ENCODE peak calls at places on chromosome 10, in nine cellular contexts. One of them, this sample, is unnamed.

GRCh38 chr10:123995461-123996131 is 97.8 kb downstream of the CHST15 start:
- DNase-seq in ascending aorta: peak; percentile 80
- DNase-seq in transverse colon: peak; percentile 58
- DNase-seq in uterus: peak; percentile 56
- DNase-seq in upper lobe of right lung: peak; percentile 75
- DNase-seq in endodermal cell: peak; percentile 94
- DNase-seq in brain microvascular endothelial cell: peak; percentile 88
- DNase-seq in CD4-positive, alpha-beta T cell: peak; percentile 17
- DNase-seq in cardiac muscle cell: peak; percentile 87
- DNase-seq in this sample: peak; percentile 33

GRCh38 chr10:75396861-75397570 is 4.5 kb downstream of the ZNF503 start:
- DNase-seq in ascending aorta: no peak
- DNase-seq in transverse colon: peak; percentile 20
- DNase-seq in cardiac muscle cell: peak; percentile 44
- DNase-seq in endodermal cell: no peak
- DNase-seq in upper lobe of right lung: peak; percentile 78
- DNase-seq in uterus: peak; percentile 36
- DNase-seq in CD4-positive, alpha-beta T cell: no peak
- DNase-seq in brain microvascular endothelial cell: no peak
- DNase-seq in this sample: no peak

GRCh38 chr10:32163774-32164148 is 107.5 kb upstream of the KIF5B start:
- DNase-seq in CD4-positive, alpha-beta T cell: no peak
- DNase-seq in cardiac muscle cell: no peak
- DNase-seq in brain microvascular endothelial cell: no peak
- DNase-seq in uterus: no peak
- DNase-seq in ascending aorta: no peak
- DNase-seq in endodermal cell: no peak
- DNase-seq in transverse colon: peak; percentile 57
- DNase-seq in upper lobe of right lung: no peak
- DNase-seq in this sample: no peak

GRCh38 chr10:99375444-99375843 is 46.3 kb downstream of the CNNM1 start:
- DNase-seq in CD4-positive, alpha-beta T cell: no peak
- DNase-seq in ascending aorta: no peak
- DNase-seq in transverse colon: no peak
- DNase-seq in brain microvascular endothelial cell: no peak
- DNase-seq in uterus: no peak
- DNase-seq in cardiac muscle cell: no peak
- DNase-seq in upper lobe of right lung: no peak
- DNase-seq in endodermal cell: no peak
- DNase-seq in this sample: no peak

GRCh38 chr10:130762481-130762880 is 549.0 kb downstream of the TCERG1L start:
- DNase-seq in ascending aorta: no peak
- DNase-seq in transverse colon: no peak
- DNase-seq in cardiac muscle cell: no peak
- DNase-seq in CD4-positive, alpha-beta T cell: no peak
- DNase-seq in upper lobe of right lung: peak; percentile 38
- DNase-seq in uterus: no peak
- DNase-seq in endodermal cell: no peak
- DNase-seq in brain microvascular endothelial cell: no peak
- DNase-seq in this sample: no peak

GRCh38 chr10:93926613-93927012 is 32.8 kb downstream of the SLC35G1 start:
- DNase-seq in brain microvascular endothelial cell: no peak
- DNase-seq in ascending aorta: no peak
- DNase-seq in transverse colon: no peak
- DNase-seq in cardiac muscle cell: no peak
- DNase-seq in CD4-positive, alpha-beta T cell: no peak
- DNase-seq in upper lobe of right lung: no peak
- DNase-seq in endodermal cell: no peak
- DNase-seq in uterus: no peak
- DNase-seq in this sample: no peak

GRCh38 chr10:77926566-77927342 is at the start of gene DLG5:
- DNase-seq in cardiac muscle cell: peak; percentile 76
- DNase-seq in transverse colon: peak; percentile 75
- DNase-seq in CD4-positive, alpha-beta T cell: no peak
- DNase-seq in endodermal cell: peak; percentile 81
- DNase-seq in upper lobe of right lung: peak; percentile 88
- DNase-seq in uterus: peak; percentile 75
- DNase-seq in brain microvascular endothelial cell: no peak
- DNase-seq in ascending aorta: peak; percentile 82
- DNase-seq in this sample: peak; percentile 44

GRCh38 chr10:21399392-21400015 is 126.0 kb downstream of the SKIDA1 start:
- DNase-seq in upper lobe of right lung: no peak
- DNase-seq in uterus: peak; percentile 15
- DNase-seq in endodermal cell: no peak
- DNase-seq in brain microvascular endothelial cell: peak; percentile 94
- DNase-seq in transverse colon: no peak
- DNase-seq in CD4-positive, alpha-beta T cell: no peak
- DNase-seq in ascending aorta: no peak
- DNase-seq in cardiac muscle cell: peak; percentile 93
- DNase-seq in this sample: no peak

GRCh38 chr10:92691042-92691590 is 1.4 kb downstream of the HHEX start:
- DNase-seq in uterus: no peak
- DNase-seq in upper lobe of right lung: no peak
- DNase-seq in transverse colon: no peak
- DNase-seq in CD4-positive, alpha-beta T cell: no peak
- DNase-seq in ascending aorta: no peak
- DNase-seq in endodermal cell: peak; percentile 67
- DNase-seq in brain microvascular endothelial cell: no peak
- DNase-seq in cardiac muscle cell: no peak
- DNase-seq in this sample: peak; percentile 32

GRCh38 chr10:68550747-68551411 is 9.3 kb upstream of the TET1 start:
- DNase-seq in transverse colon: peak; percentile 60
- DNase-seq in brain microvascular endothelial cell: peak; percentile 72
- DNase-seq in ascending aorta: peak; percentile 69
- DNase-seq in CD4-positive, alpha-beta T cell: no peak
- DNase-seq in uterus: peak; percentile 48
- DNase-seq in cardiac muscle cell: peak; percentile 89
- DNase-seq in upper lobe of right lung: no peak
- DNase-seq in endodermal cell: peak; percentile 88
- DNase-seq in this sample: no peak

GRCh38 chr10:15295540-15296325 is 75.4 kb downstream of the FAM171A1 start:
- DNase-seq in cardiac muscle cell: no peak
- DNase-seq in brain microvascular endothelial cell: no peak
- DNase-seq in upper lobe of right lung: no peak
- DNase-seq in CD4-positive, alpha-beta T cell: no peak
- DNase-seq in endodermal cell: peak; percentile 35
- DNase-seq in uterus: no peak
- DNase-seq in ascending aorta: no peak
- DNase-seq in transverse colon: no peak
- DNase-seq in this sample: no peak

GRCh38 chr10:111600772-111601171 is 523.9 kb downstream of the ADRA2A start:
- DNase-seq in transverse colon: peak; percentile 50
- DNase-seq in upper lobe of right lung: no peak
- DNase-seq in brain microvascular endothelial cell: no peak
- DNase-seq in ascending aorta: no peak
- DNase-seq in endodermal cell: peak; percentile 63
- DNase-seq in CD4-positive, alpha-beta T cell: no peak
- DNase-seq in cardiac muscle cell: no peak
- DNase-seq in uterus: no peak
- DNase-seq in this sample: no peak

DNA sequence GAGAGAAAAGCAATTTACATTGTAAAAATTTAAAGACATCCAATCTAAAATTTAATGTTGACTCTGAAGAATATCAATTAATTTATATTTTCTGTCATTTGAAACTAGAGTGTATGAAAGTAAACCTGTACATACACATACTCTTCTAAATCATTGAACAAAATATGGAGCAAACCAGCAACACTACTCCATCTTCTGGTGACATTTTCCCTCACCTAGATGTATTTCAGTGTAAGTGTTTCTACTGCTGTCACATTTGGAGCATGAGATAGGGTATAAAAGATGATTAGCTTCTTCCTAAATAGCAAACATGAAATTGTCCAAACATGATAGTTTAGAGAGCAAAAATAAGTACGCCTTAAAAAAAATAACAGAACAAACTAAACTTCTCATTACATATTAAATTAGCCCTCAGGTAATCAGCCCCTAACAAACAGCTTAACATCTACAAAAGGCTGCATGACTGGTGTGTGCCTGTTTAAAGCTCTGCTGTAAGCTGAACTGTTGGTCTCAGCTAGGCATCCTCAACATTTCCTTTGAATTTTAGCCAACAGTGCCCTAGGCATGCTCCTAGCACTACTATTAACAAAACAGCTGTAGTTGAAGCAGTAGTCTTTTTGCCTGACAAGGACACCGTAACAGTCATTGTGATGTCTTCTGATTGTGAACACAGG is 189.8 kb downstream of the CTNNA3 start:
- DNase-seq in transverse colon: no peak
- DNase-seq in brain microvascular endothelial cell: no peak
- DNase-seq in uterus: no peak
- DNase-seq in endodermal cell: no peak
- DNase-seq in cardiac muscle cell: no peak
- DNase-seq in upper lobe of right lung: no peak
- DNase-seq in ascending aorta: no peak
- DNase-seq in CD4-positive, alpha-beta T cell: no peak
- DNase-seq in this sample: no peak
- TF ChIP-seq CTCF in transverse colon: no peak
- TF ChIP-seq CTCF in brain microvascular endothelial cell: no peak
- TF ChIP-seq CTCF in uterus: no peak
- TF ChIP-seq CTCF in endodermal cell: no peak
- TF ChIP-seq CTCF in cardiac muscle cell: no peak
- TF ChIP-seq CTCF in upper lobe of right lung: no peak
- TF ChIP-seq CTCF in ascending aorta: no peak
- TF ChIP-seq CTCF in CD4-positive, alpha-beta T cell: no peak
- TF ChIP-seq CTCF in this sample: no peak

DNA sequence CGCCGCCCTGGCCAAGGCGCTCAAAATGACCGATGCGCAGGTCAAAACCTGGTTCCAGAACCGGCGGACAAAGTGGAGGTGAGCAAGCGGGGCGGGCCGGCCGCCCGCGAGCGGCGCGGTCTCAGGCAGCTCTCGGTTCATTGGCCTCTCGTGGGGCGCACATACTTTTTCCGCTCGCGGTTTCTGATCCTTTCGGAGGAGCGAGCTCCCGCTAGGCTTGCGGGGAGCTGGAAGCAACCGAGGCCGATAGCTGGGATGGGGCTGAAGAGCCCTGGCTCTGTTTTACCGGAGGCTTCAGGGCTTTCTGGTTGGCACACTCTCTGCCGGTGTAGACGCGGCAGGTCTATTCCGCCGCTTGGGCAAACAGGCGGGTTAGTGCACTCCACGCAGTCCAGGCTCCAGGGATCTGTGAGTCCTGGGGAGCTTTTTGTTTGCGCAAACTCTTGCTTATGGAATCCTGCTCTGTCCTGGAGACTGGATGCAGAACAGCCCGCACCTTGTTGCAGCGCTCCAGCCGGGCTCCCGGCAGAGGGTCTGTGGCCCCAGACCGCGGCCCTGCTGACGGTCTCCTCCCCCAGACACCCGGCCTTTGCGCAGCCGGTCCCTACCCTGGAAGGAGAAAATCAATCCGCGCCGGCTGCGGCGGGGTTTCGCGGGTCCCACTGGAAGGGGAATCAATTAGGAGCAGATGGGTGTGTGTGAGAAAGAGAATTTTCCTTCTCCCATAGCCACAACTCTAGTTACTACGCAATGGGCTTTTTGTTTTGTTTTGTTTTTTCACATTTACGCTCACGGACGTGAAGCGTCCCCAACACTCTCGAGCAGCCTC is 3.4 kb downstream of the TLX1 start:
- DNase-seq in cardiac muscle cell: no peak
- DNase-seq in endodermal cell: peak; percentile 71
- DNase-seq in brain microvascular endothelial cell: no peak
- DNase-seq in upper lobe of right lung: no peak
- DNase-seq in transverse colon: no peak
- DNase-seq in uterus: no peak
- DNase-seq in CD4-positive, alpha-beta T cell: no peak
- DNase-seq in ascending aorta: no peak
- DNase-seq in this sample: no peak
- H3K27me3 ChIP-seq in cardiac muscle cell: peaks cover 100% of the 10 kb centered on the region
- H3K27me3 ChIP-seq in endodermal cell: peaks cover 100% of the 10 kb centered on the region
- H3K27me3 ChIP-seq in brain microvascular endothelial cell: peaks cover 100% of the 10 kb centered on the region
- H3K27me3 ChIP-seq in upper lobe of right lung: peaks cover 99% of the 10 kb centered on the region
- H3K27me3 ChIP-seq in transverse colon: peaks cover 100% of the 10 kb centered on the region
- H3K27me3 ChIP-seq in uterus: peaks cover 24% of the 10 kb centered on the region
- H3K27me3 ChIP-seq in CD4-positive, alpha-beta T cell: peaks cover 99% of the 10 kb centered on the region
- H3K27me3 ChIP-seq in ascending aorta: peaks cover 50% of the 10 kb centered on the region
- H3K27me3 ChIP-seq in this sample: peaks cover 5% of the 10 kb centered on the region

DNA sequence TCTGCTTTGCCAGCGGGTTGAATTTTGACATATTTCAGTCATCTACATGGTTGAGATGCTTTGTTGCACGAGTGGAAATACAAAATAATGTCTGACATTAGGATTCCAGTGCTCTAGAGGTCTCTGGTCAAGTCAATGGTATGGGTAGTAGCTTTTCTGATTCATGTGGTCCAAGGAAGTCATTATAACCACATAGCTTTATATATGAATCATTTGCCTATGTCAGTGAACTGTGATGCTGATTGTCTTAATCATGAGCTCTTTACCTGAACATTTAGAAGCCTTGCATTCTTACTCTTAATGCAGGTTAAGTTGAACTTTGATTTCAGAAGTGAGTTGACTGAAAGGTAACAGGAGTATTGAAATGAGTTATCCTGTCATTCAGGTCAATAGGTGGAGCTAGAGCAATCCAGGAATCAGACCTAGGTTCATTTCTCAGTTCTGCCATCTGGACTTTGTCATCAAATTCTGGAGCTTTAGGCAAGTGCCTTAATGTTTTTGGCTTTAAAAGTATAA is 3.3 kb downstream of the MAPK8 start:
- DNase-seq in ascending aorta: no peak
- DNase-seq in upper lobe of right lung: no peak
- DNase-seq in uterus: no peak
- DNase-seq in CD4-positive, alpha-beta T cell: no peak
- DNase-seq in cardiac muscle cell: peak; percentile 37
- DNase-seq in endodermal cell: no peak
- DNase-seq in brain microvascular endothelial cell: no peak
- DNase-seq in transverse colon: no peak
- DNase-seq in this sample: no peak
- TF ChIP-seq CTCF in ascending aorta: no peak
- TF ChIP-seq CTCF in upper lobe of right lung: peak; percentile 15
- TF ChIP-seq CTCF in uterus: no peak
- TF ChIP-seq CTCF in CD4-positive, alpha-beta T cell: peak; percentile 59
- TF ChIP-seq CTCF in cardiac muscle cell: peak; percentile 26
- TF ChIP-seq CTCF in endodermal cell: peak; percentile 67
- TF ChIP-seq CTCF in brain microvascular endothelial cell: no peak
- TF ChIP-seq CTCF in transverse colon: no peak
- TF ChIP-seq CTCF in this sample: peak; percentile 47

DNA sequence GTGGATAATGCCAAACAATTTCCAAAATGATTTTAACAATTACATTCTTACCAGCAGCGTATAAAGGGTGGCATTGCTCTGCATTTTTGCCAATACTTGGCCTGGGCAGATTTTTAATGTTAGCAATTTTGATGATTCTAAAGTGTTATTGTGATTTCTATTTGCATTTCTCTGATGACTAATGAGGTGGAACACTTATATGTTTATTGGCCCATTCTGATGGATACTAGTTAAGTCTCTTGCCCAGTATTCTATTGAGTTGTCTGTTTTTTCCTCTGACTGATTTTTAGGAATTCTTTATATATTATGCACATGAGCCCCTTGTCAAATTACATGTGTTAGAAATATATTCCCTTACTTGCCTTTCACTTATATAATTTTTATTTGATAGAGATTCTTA is 86.8 kb downstream of the TMEM26 start:
- DNase-seq in ascending aorta: no peak
- DNase-seq in CD4-positive, alpha-beta T cell: no peak
- DNase-seq in uterus: no peak
- DNase-seq in cardiac muscle cell: no peak
- DNase-seq in brain microvascular endothelial cell: no peak
- DNase-seq in transverse colon: no peak
- DNase-seq in upper lobe of right lung: no peak
- DNase-seq in endodermal cell: no peak
- DNase-seq in this sample: no peak
- H3K27me3 ChIP-seq in ascending aorta: no peaks in the 10 kb centered on the region
- H3K27me3 ChIP-seq in CD4-positive, alpha-beta T cell: no peaks in the 10 kb centered on the region
- H3K27me3 ChIP-seq in uterus: no peaks in the 10 kb centered on the region
- H3K27me3 ChIP-seq in cardiac muscle cell: no peaks in the 10 kb centered on the region
- H3K27me3 ChIP-seq in brain microvascular endothelial cell: no peaks in the 10 kb centered on the region
- H3K27me3 ChIP-seq in transverse colon: no peaks in the 10 kb centered on the region
- H3K27me3 ChIP-seq in upper lobe of right lung: no peaks in the 10 kb centered on the region
- H3K27me3 ChIP-seq in endodermal cell: no peaks in the 10 kb centered on the region
- H3K27me3 ChIP-seq in this sample: no peaks in the 10 kb centered on the region

GRCh38 chr10:120328647-120329046 is 128.4 kb upstream of the PLPP4 start:
- DNase-seq in brain microvascular endothelial cell: peak; percentile 1
- DNase-seq in transverse colon: no peak
- DNase-seq in endodermal cell: no peak
- DNase-seq in ascending aorta: no peak
- DNase-seq in upper lobe of right lung: no peak
- DNase-seq in CD4-positive, alpha-beta T cell: no peak
- DNase-seq in uterus: no peak
- DNase-seq in cardiac muscle cell: no peak
- DNase-seq in this sample: no peak
- TF ChIP-seq CTCF in brain microvascular endothelial cell: peak; percentile 13
- TF ChIP-seq CTCF in transverse colon: no peak
- TF ChIP-seq CTCF in endodermal cell: no peak
- TF ChIP-seq CTCF in ascending aorta: no peak
- TF ChIP-seq CTCF in upper lobe of right lung: no peak
- TF ChIP-seq CTCF in CD4-positive, alpha-beta T cell: no peak
- TF ChIP-seq CTCF in uterus: no peak
- TF ChIP-seq CTCF in cardiac muscle cell: no peak
- TF ChIP-seq CTCF in this sample: no peak